ENCODE peak calls at places on chromosomes 5 and 9, in five cellular contexts. One of them, this sample, is unnamed.

GRCh38 chr9:138097501-138097991 is 220.0 kb downstream of the CACNA1B start:
- DNase-seq in H1: no peak
- DNase-seq in H9: peak
- DNase-seq in trophoblast cell: no peak
- DNase-seq in mesenchymal stem cell: no peak
- DNase-seq in this sample: no peak

GRCh38 chr9:87677776-87678587 is 47.9 kb upstream of the CTSL start:
- DNase-seq in trophoblast cell: no peak
- DNase-seq in H1: no peak
- DNase-seq in mesenchymal stem cell: no peak
- DNase-seq in H9: no peak
- DNase-seq in this sample: no peak

GRCh38 chr9:129467004-129467588 is 153.8 kb downstream of the C9orf50 start:
- DNase-seq in H9: no peak
- DNase-seq in mesenchymal stem cell: no peak
- DNase-seq in trophoblast cell: no peak
- DNase-seq in H1: no peak
- DNase-seq in this sample: no peak

GRCh38 chr9:71858812-71859211 is 52.2 kb downstream of the ABHD17B start:
- DNase-seq in trophoblast cell: no peak
- DNase-seq in mesenchymal stem cell: no peak
- DNase-seq in H1: no peak
- DNase-seq in H9: no peak
- DNase-seq in this sample: no peak

GRCh38 chr5:68343421-68343826 is 127.9 kb downstream of the PIK3R1 start:
- DNase-seq in mesenchymal stem cell: peak
- DNase-seq in H1: no peak
- DNase-seq in H9: no peak
- DNase-seq in trophoblast cell: no peak
- DNase-seq in this sample: no peak

GRCh38 chr9:806285-807156 is 35.0 kb upstream of the DMRT1 start:
- DNase-seq in H1: no peak
- DNase-seq in trophoblast cell: no peak
- DNase-seq in mesenchymal stem cell: peak
- DNase-seq in H9: no peak
- DNase-seq in this sample: peak

GRCh38 chr9:130847306-130848217 is 12.5 kb downstream of the ABL1 start:
- DNase-seq in trophoblast cell: no peak
- DNase-seq in mesenchymal stem cell: peak
- DNase-seq in H1: no peak
- DNase-seq in H9: peak
- DNase-seq in this sample: no peak

GRCh38 chr9:114446036-114446435 is 58.3 kb upstream of the AKNA start:
- DNase-seq in trophoblast cell: no peak
- DNase-seq in H9: no peak
- DNase-seq in mesenchymal stem cell: no peak
- DNase-seq in H1: no peak
- DNase-seq in this sample: no peak

GRCh38 chr5:389891-390290 is 53.1 kb upstream of the EXOC3 start:
- DNase-seq in H9: no peak
- DNase-seq in trophoblast cell: no peak
- DNase-seq in mesenchymal stem cell: no peak
- DNase-seq in H1: no peak
- DNase-seq in this sample: no peak

GRCh38 chr9:134912126-134912840 is 5.4 kb downstream of the FCN1 start:
- DNase-seq in mesenchymal stem cell: no peak
- DNase-seq in H9: no peak
- DNase-seq in H1: no peak
- DNase-seq in trophoblast cell: no peak
- DNase-seq in this sample: no peak

GRCh38 chr9:92664394-92665152 is 5.4 kb downstream of the IPPK start:
- DNase-seq in trophoblast cell: no peak
- DNase-seq in H9: no peak
- DNase-seq in mesenchymal stem cell: peak
- DNase-seq in H1: no peak
- DNase-seq in this sample: no peak

GRCh38 chr5:68652507-68652906 is 437.0 kb downstream of the PIK3R1 start:
- DNase-seq in H1: no peak
- DNase-seq in trophoblast cell: no peak
- DNase-seq in mesenchymal stem cell: peak
- DNase-seq in H9: no peak
- DNase-seq in this sample: no peak

GRCh38 chr9:2299156-2299842 is 284.2 kb downstream of the SMARCA2 start:
- DNase-seq in mesenchymal stem cell: no peak
- DNase-seq in H9: no peak
- DNase-seq in trophoblast cell: peak
- DNase-seq in H1: no peak
- DNase-seq in this sample: no peak

GRCh38 chr9:90915693-90916092 is 114.1 kb downstream of the SYK start:
- DNase-seq in H1: no peak
- DNase-seq in H9: peak
- DNase-seq in trophoblast cell: peak
- DNase-seq in mesenchymal stem cell: peak
- DNase-seq in this sample: no peak

GRCh38 chr9:111743275-111743674 is 51.5 kb downstream of the SHOC1 start:
- DNase-seq in H9: no peak
- DNase-seq in trophoblast cell: peak
- DNase-seq in mesenchymal stem cell: peak
- DNase-seq in H1: no peak
- DNase-seq in this sample: no peak
- H3K4ac ChIP-seq in H9: no peak
- H3K4ac ChIP-seq in trophoblast cell: no peak
- H3K4ac ChIP-seq in mesenchymal stem cell: no peak
- H3K4ac ChIP-seq in H1: no peak
- H3K4ac ChIP-seq in this sample: no peak

GRCh38 chr9:29325855-29326254 is 1752.6 kb upstream of the C9orf72 start:
- DNase-seq in trophoblast cell: no peak
- DNase-seq in H9: no peak
- DNase-seq in H1: peak
- DNase-seq in mesenchymal stem cell: no peak
- DNase-seq in this sample: no peak
- H2BK12ac ChIP-seq in trophoblast cell: no peak
- H2BK12ac ChIP-seq in H9: no peak
- H2BK12ac ChIP-seq in H1: no peak
- H2BK12ac ChIP-seq in mesenchymal stem cell: no peak
- H2BK12ac ChIP-seq in this sample: no peak

DNA sequence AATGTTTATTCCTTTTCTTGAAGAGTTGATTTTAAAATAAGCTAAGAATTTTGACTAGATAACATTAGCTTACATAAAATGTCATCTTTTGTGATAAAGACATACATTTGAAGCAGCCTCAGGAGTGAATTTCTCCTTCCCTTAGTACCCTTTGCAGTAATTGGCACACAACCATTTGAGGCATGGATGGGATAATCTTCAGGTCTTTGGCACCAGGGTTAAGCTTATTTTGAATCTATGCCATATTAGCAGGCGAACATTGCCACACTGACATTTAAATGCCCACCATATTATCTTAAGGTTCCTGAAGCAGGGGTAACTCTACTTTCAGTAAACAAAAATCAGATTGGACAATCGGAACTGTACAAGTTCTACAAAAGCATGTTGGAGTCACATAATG is 126.0 kb downstream of the NR3C1 start:
- DNase-seq in H9: no peak
- DNase-seq in trophoblast cell: no peak
- DNase-seq in H1: no peak
- DNase-seq in mesenchymal stem cell: no peak
- DNase-seq in this sample: no peak
- H3K4ac ChIP-seq in H9: no peak
- H3K4ac ChIP-seq in trophoblast cell: no peak
- H3K4ac ChIP-seq in H1: no peak
- H3K4ac ChIP-seq in mesenchymal stem cell: no peak
- H3K4ac ChIP-seq in this sample: no peak

GRCh38 chr9:77816641-77817341 is 168.7 kb upstream of the GNA14 start:
- DNase-seq in H9: no peak
- DNase-seq in H1: no peak
- DNase-seq in mesenchymal stem cell: no peak
- DNase-seq in trophoblast cell: no peak
- DNase-seq in this sample: no peak

GRCh38 chr9:77817590-77818311 is 169.6 kb upstream of the GNA14 start:
- DNase-seq in H9: no peak
- DNase-seq in mesenchymal stem cell: no peak
- DNase-seq in trophoblast cell: no peak
- DNase-seq in H1: no peak
- DNase-seq in this sample: no peak

GRCh38 chr9:77815260-77815659 is 167.1 kb upstream of the GNA14 start:
- DNase-seq in H9: no peak
- DNase-seq in trophoblast cell: no peak
- DNase-seq in mesenchymal stem cell: no peak
- DNase-seq in H1: no peak
- DNase-seq in this sample: no peak

GRCh38 chr9:77819672-77820071 is 171.6 kb upstream of the GNA14 start:
- DNase-seq in H9: no peak
- DNase-seq in mesenchymal stem cell: peak
- DNase-seq in H1: no peak
- DNase-seq in trophoblast cell: no peak
- DNase-seq in this sample: no peak

DNA sequence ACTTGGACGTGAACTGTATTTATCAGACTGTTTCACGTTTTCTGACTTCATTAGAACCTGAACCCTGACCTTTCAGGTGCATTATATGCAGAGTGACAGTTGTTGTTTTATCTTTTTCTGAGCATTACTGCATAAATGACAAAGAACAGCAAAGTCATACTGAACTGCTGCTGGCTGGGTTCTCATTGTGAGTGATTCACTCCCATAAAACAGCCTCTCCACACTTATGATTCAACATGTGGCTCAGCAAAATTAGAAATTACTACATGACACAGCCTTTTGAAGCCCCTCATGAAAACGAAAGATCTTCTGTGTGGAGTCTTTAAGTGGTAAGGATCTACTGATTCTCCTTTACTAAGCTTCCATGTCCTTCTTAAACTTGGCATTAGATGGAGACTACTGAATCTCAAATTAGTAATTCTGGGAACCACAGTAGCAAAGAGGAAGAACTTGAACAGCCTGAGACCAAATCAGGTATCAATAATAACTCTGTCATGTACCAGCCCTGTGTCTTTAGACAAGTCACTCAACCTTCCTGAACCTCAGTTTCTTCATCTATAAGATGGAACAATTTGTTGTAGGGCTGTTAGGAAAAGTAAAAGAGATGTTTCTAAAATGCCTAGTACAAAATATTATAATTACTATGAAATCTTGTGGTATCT is 172.3 kb upstream of the GNA14 start:
- DNase-seq in trophoblast cell: no peak
- DNase-seq in H9: no peak
- DNase-seq in mesenchymal stem cell: peak
- DNase-seq in H1: no peak
- DNase-seq in this sample: no peak
- H2BK12ac ChIP-seq in trophoblast cell: no peak
- H2BK12ac ChIP-seq in H9: no peak
- H2BK12ac ChIP-seq in mesenchymal stem cell: no peak
- H2BK12ac ChIP-seq in H1: no peak
- H2BK12ac ChIP-seq in this sample: no peak

GRCh38 chr5:177536386-177536785 is 18.0 kb downstream of the FAM193B start:
- DNase-seq in H1: no peak
- DNase-seq in H9: no peak
- DNase-seq in trophoblast cell: no peak
- DNase-seq in mesenchymal stem cell: no peak
- DNase-seq in this sample: no peak
- H3K4ac ChIP-seq in H1: no peak
- H3K4ac ChIP-seq in H9: no peak
- H3K4ac ChIP-seq in trophoblast cell: no peak
- H3K4ac ChIP-seq in mesenchymal stem cell: no peak
- H3K4ac ChIP-seq in this sample: no peak

GRCh38 chr9:4679268-4680177 is at the start of gene CDC37L1:
- DNase-seq in mesenchymal stem cell: peak
- DNase-seq in trophoblast cell: peak
- DNase-seq in H9: peak
- DNase-seq in H1: peak
- DNase-seq in this sample: peak
- H2BK12ac ChIP-seq in mesenchymal stem cell: no peak
- H2BK12ac ChIP-seq in trophoblast cell: no peak
- H2BK12ac ChIP-seq in H9: no peak
- H2BK12ac ChIP-seq in H1: no peak
- H2BK12ac ChIP-seq in this sample: no peak

GRCh38 chr5:17163185-17163584 is 54.2 kb upstream of the BASP1 start:
- DNase-seq in H1: no peak
- DNase-seq in mesenchymal stem cell: no peak
- DNase-seq in H9: no peak
- DNase-seq in trophoblast cell: no peak
- DNase-seq in this sample: no peak

GRCh38 chr5:17161669-17162068 is 55.8 kb upstream of the BASP1 start:
- DNase-seq in mesenchymal stem cell: no peak
- DNase-seq in H1: no peak
- DNase-seq in H9: no peak
- DNase-seq in trophoblast cell: no peak
- DNase-seq in this sample: no peak

GRCh38 chr5:17172801-17173200 is 44.6 kb upstream of the BASP1 start:
- DNase-seq in H9: no peak
- DNase-seq in H1: no peak
- DNase-seq in mesenchymal stem cell: no peak
- DNase-seq in trophoblast cell: no peak
- DNase-seq in this sample: no peak

GRCh38 chr5:17169507-17169906 is 47.9 kb upstream of the BASP1 start:
- DNase-seq in H1: no peak
- DNase-seq in H9: no peak
- DNase-seq in trophoblast cell: no peak
- DNase-seq in mesenchymal stem cell: peak
- DNase-seq in this sample: no peak

GRCh38 chr5:17167171-17167891 is 50.1 kb upstream of the BASP1 start:
- DNase-seq in mesenchymal stem cell: no peak
- DNase-seq in H9: no peak
- DNase-seq in trophoblast cell: no peak
- DNase-seq in H1: no peak
- DNase-seq in this sample: no peak
- H3K4ac ChIP-seq in mesenchymal stem cell: no peak
- H3K4ac ChIP-seq in H9: no peak
- H3K4ac ChIP-seq in trophoblast cell: no peak
- H3K4ac ChIP-seq in H1: no peak
- H3K4ac ChIP-seq in this sample: no peak